ENCODE peak calls at places on chromosomes 5 and 9, in four cellular contexts. S is upper lobe of left lung, I is GM12878, E is HepG2. U is an unnamed sample.

GRCh38 chr5:107982703-107983425 is 312.1 kb upstream of the EFNA5 start:
- ATAC-seq in S (no peak), I (no peak), E (no peak), U (no peak)

GRCh38 chr9:108643756-108644510 is 211.9 kb downstream of the ACTL7B start:
- ATAC-seq in S (no peak), I (no peak), E (no peak), U (no peak)

GRCh38 chr5:1155191-1156032 is 43.5 kb upstream of the SLC12A7 start:
- ATAC-seq in S (no peak), I (no peak), E (peak; percentile 54), U (no peak)

GRCh38 chr5:80761176-80761575 is 106.4 kb upstream of the DHFR start:
- ATAC-seq in S (no peak), I (no peak), E (no peak), U (no peak)

GRCh38 chr9:78167356-78167755 is 68.5 kb upstream of the CEP78 start:
- ATAC-seq in S (peak; percentile 79), I (no peak), E (no peak), U (no peak)

GRCh38 chr5:157651011-157651611 is 1.1 kb downstream of the SOX30 start:
- ATAC-seq in S (peak; percentile 57), I (no peak), E (peak; percentile 25), U (no peak)

GRCh38 chr5:10130881-10131280 is 118.8 kb downstream of the ATPSCKMT start:
- ATAC-seq in S (no peak), I (no peak), E (no peak), U (no peak)

GRCh38 chr5:4018968-4019766 is 423.5 kb downstream of the IRX1 start:
- ATAC-seq in S (no peak), I (no peak), E (no peak), U (peak; percentile 68)

GRCh38 chr9:70902171-70902570 is 219.2 kb downstream of the TRPM3 start:
- ATAC-seq in S (no peak), I (no peak), E (no peak), U (no peak)

GRCh38 chr9:99464568-99464967 is 242.5 kb downstream of the SEC61B start:
- ATAC-seq in S (no peak), I (no peak), E (no peak), U (peak; percentile 21)

GRCh38 chr9:131724678-131725077 is 15.2 kb downstream of the RAPGEF1 start:
- ATAC-seq in S (no peak), I (no peak), E (no peak), U (no peak)

GRCh38 chr5:132807163-132807838 is 5.8 kb upstream of the SOWAHA start:
- ATAC-seq in S (no peak), I (peak; percentile 94), E (peak; percentile 97), U (no peak)

GRCh38 chr9:3475300-3476020 is 50.3 kb downstream of the RFX3 start:
- ATAC-seq in S (no peak), I (peak; percentile 37), E (peak; percentile 43), U (no peak)

GRCh38 chr5:56170557-56170956 is 62.6 kb downstream of the ANKRD55 start:
- ATAC-seq in S (no peak), I (no peak), E (no peak), U (no peak)

GRCh38 chr5:101212942-101213514 is 309.9 kb upstream of the ST8SIA4 start:
- ATAC-seq in S (no peak), I (no peak), E (peak; percentile 81), U (no peak)

GRCh38 chr9:37410969-37411785 is 11.3 kb upstream of the GRHPR start:
- ATAC-seq in S (no peak), I (peak; percentile 54), E (peak; percentile 82), U (no peak)

GRCh38 chr5:143244000-143244736 is 159.3 kb downstream of the NR3C1 start:
- ATAC-seq in S (peak; percentile 45), I (no peak), E (peak; percentile 37), U (peak; percentile 92)

GRCh38 chr5:73302797-73303138 is 129.8 kb downstream of the TMEM174 start:
- ATAC-seq in S (no peak), I (no peak), E (no peak), U (no peak)

GRCh38 chr5:54514841-54515432 is 2.6 kb upstream of the SNX18 start:
- ATAC-seq in S (no peak), I (no peak), E (no peak), U (no peak)

GRCh38 chr5:58925627-58926545 is 343.0 kb downstream of the RAB3C start:
- ATAC-seq in S (no peak), I (peak; percentile 41), E (no peak), U (no peak)

GRCh38 chr5:35230043-35230611 is at the start of gene PRLR:
- ATAC-seq in S (no peak), I (peak; percentile 38), E (peak; percentile 90), U (peak; percentile 63)

GRCh38 chr5:6737043-6737941 is 24.1 kb downstream of the TENT4A start:
- ATAC-seq in S (no peak), I (peak; percentile 78), E (no peak), U (no peak)

GRCh38 chr9:124629600-124629999 is 122.4 kb upstream of the NR5A1 start:
- ATAC-seq in S (no peak), I (peak; percentile 46), E (no peak), U (no peak)

GRCh38 chr9:15231788-15232635 is 75.0 kb downstream of the TTC39B start:
- ATAC-seq in S (no peak), I (peak; percentile 81), E (peak; percentile 73), U (no peak)

GRCh38 chr9:95023217-95024003 is 294.1 kb downstream of the FANCC start:
- ATAC-seq in S (peak; percentile 57), I (no peak), E (peak; percentile 82), U (peak; percentile 41)

GRCh38 chr5:169158764-169159163 is 142.2 kb downstream of the SLIT3 start:
- ATAC-seq in S (no peak), I (no peak), E (no peak), U (no peak)

GRCh38 chr9:99516657-99517049 is 294.6 kb downstream of the SEC61B start:
- ATAC-seq in S (no peak), I (peak; percentile 5), E (no peak), U (no peak)

GRCh38 chr5:132640613-132641012 is 17.4 kb upstream of the IL13 start:
- ATAC-seq in S (no peak), I (peak; percentile 21), E (no peak), U (no peak)

GRCh38 chr5:176521699-176522263 is 15.4 kb downstream of the RNF44 start:
- ATAC-seq in S (no peak), I (no peak), E (peak; percentile 71), U (no peak)

GRCh38 chr5:40649493-40650030 is 30.2 kb upstream of the PTGER4 start:
- ATAC-seq in S (no peak), I (no peak), E (no peak), U (no peak)

GRCh38 chr5:68187268-68188055 is 28.1 kb upstream of the PIK3R1 start:
- ATAC-seq in S (no peak), I (no peak), E (no peak), U (peak; percentile 61)

GRCh38 chr9:73152953-73153352 is 1.3 kb downstream of the ANXA1 start:
- ATAC-seq in S (no peak), I (peak; percentile 76), E (no peak), U (no peak)

GRCh38 chr9:99173570-99174504 is 47.9 kb downstream of the ALG2 start:
- ATAC-seq in S (no peak), I (peak; percentile 81), E (peak; percentile 76), U (no peak)

GRCh38 chr9:130446111-130446861 is 1.5 kb downstream of the ASS1 start:
- ATAC-seq in S (peak; percentile 55), I (no peak), E (peak; percentile 29), U (peak; percentile 82)

GRCh38 chr9:132059351-132059750 is 20.3 kb downstream of the MED27 start:
- ATAC-seq in S (no peak), I (no peak), E (no peak), U (no peak)

GRCh38 chr5:38667499-38667776 is 111.0 kb upstream of the LIFR start:
- ATAC-seq in S (no peak), I (no peak), E (no peak), U (no peak)

GRCh38 chr5:156758012-156758791 is 91.9 kb upstream of the PPP1R2B start:
- ATAC-seq in S (no peak), I (no peak), E (no peak), U (no peak)

DNA sequence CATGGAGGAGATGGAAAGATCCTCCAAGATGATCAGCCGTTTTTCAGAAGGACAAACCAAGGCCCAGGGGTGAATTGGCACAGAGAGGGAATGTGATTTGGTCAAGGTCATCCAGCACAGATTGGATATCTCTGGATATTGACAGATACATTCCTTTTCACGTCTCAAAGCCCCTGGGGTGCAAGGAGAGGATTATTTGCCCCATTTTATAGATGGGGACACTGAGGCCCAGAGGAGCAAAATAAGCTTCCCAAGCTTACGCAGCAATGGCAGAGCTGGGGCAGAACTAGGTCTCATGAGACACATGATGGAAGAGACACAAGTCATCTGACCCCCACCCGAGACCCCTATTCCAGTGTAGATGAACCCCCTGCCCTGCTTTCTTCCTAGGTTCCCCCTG is 895 bp upstream of the PDGFRB start:
- ATAC-seq in S (no peak), I (no peak), E (no peak), U (no peak)
- H3K4me1 ChIP-seq in S (peaks cover 12% of the 10 kb centered on the region), I (peaks cover 13% of the 10 kb centered on the region), E (peaks cover 81% of the 10 kb centered on the region), U (peaks cover 23% of the 10 kb centered on the region)

GRCh38 chr9:18397076-18397475 is 76.9 kb upstream of the ADAMTSL1 start:
- ATAC-seq in S (no peak), I (no peak), E (no peak), U (no peak)

GRCh38 chr9:18396102-18396728 is 77.7 kb upstream of the ADAMTSL1 start:
- ATAC-seq in S (no peak), I (no peak), E (no peak), U (no peak)

GRCh38 chr9:18394847-18395355 is 79.1 kb upstream of the ADAMTSL1 start:
- ATAC-seq in S (no peak), I (no peak), E (no peak), U (no peak)

GRCh38 chr9:18390393-18390792 is 83.6 kb upstream of the ADAMTSL1 start:
- ATAC-seq in S (no peak), I (no peak), E (no peak), U (no peak)

GRCh38 chr9:18393340-18394130 is 80.4 kb upstream of the ADAMTSL1 start:
- ATAC-seq in S (peak; percentile 30), I (no peak), E (no peak), U (peak; percentile 90)
- TF ChIP-seq EP300 in S (no peak), I (no peak), E (no peak), U (no peak)

GRCh38 chr9:129111143-129111761 is at the start of gene PTPA:
- ATAC-seq in S (peak; percentile 92), I (peak; percentile 95), E (peak; percentile 83), U (peak; percentile 91)

GRCh38 chr9:129109504-129109903 is 1.1 kb downstream of the CRAT start:
- ATAC-seq in S (no peak), I (no peak), E (peak; percentile 52), U (peak; percentile 28)

GRCh38 chr9:129110740-129111142 is at the start of gene CRAT:
- ATAC-seq in S (peak; percentile 95), I (peak; percentile 86), E (peak; percentile 78), U (peak; percentile 90)

GRCh38 chr9:129108805-129109370 is 1.7 kb downstream of the CRAT start:
- ATAC-seq in S (no peak), I (no peak), E (no peak), U (no peak)

GRCh38 chr9:129109952-129110739 is 447 bp downstream of the CRAT start:
- ATAC-seq in S (peak; percentile 2), I (no peak), E (peak; percentile 81), U (peak; percentile 38)
- TF ChIP-seq POLR2AphosphoS5 in S (no peak), I (no peak), E (no peak), U (no peak)

DNA sequence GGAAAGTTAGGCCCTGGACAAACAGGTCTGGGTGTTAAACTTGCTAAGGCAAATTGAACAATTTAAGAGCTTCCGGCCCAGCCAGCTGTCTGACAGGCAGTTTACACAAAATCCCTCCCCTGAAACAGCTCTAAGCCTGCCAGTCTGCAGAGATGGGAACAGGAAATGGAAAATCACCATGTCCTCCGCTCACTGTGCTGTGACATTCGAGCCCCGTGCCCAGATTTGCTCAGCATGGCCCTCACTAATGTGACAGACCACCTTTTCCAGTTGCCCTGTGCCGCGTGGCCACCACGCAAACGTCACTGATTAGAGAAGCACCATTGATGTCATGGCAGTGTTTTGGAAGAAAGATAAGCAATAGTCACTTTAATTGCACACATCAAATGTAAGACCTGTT is 41.0 kb downstream of the CCNJL start:
- ATAC-seq in S (peak; percentile 44), I (no peak), E (no peak), U (no peak)
- H3K4me1 ChIP-seq in S (peaks cover 47% of the 10 kb centered on the region), I (peaks cover 11% of the 10 kb centered on the region), E (peaks cover 9% of the 10 kb centered on the region), U (no peaks in the 10 kb centered on the region)